ENCODE peak calls at places on chromosomes 5 and 9, in ten cellular contexts. One of them, this sample, is unnamed.

GRCh38 chr9:124522121-124523098 is 15.2 kb upstream of the NR5A1 start:
- DNase-seq in psoas muscle: no peak
- DNase-seq in fibroblast of lung: no peak
- DNase-seq in foreskin fibroblast: no peak
- DNase-seq in GM13976: no peak
- DNase-seq in choroid plexus epithelial cell: no peak
- DNase-seq in Panc1: no peak
- DNase-seq in brain microvascular endothelial cell: no peak
- DNase-seq in GM20000: no peak
- DNase-seq in WERI-Rb-1: peak
- DNase-seq in this sample: no peak

GRCh38 chr5:73094415-73094814 is 26.0 kb upstream of the TMEM171 start:
- DNase-seq in psoas muscle: no peak
- DNase-seq in fibroblast of lung: no peak
- DNase-seq in foreskin fibroblast: no peak
- DNase-seq in GM13976: no peak
- DNase-seq in choroid plexus epithelial cell: no peak
- DNase-seq in Panc1: no peak
- DNase-seq in brain microvascular endothelial cell: no peak
- DNase-seq in GM20000: no peak
- DNase-seq in WERI-Rb-1: no peak
- DNase-seq in this sample: peak

GRCh38 chr5:81878333-81878732 is 93.5 kb upstream of the ATG10 start:
- DNase-seq in psoas muscle: no peak
- DNase-seq in fibroblast of lung: peak
- DNase-seq in foreskin fibroblast: no peak
- DNase-seq in GM13976: no peak
- DNase-seq in choroid plexus epithelial cell: peak
- DNase-seq in Panc1: no peak
- DNase-seq in brain microvascular endothelial cell: no peak
- DNase-seq in GM20000: no peak
- DNase-seq in WERI-Rb-1: no peak
- DNase-seq in this sample: no peak

GRCh38 chr9:128882677-128883590 is 1.0 kb downstream of the LRRC8A start:
- DNase-seq in psoas muscle: no peak
- DNase-seq in fibroblast of lung: peak
- DNase-seq in foreskin fibroblast: peak
- DNase-seq in GM13976: no peak
- DNase-seq in choroid plexus epithelial cell: no peak
- DNase-seq in Panc1: no peak
- DNase-seq in brain microvascular endothelial cell: no peak
- DNase-seq in GM20000: peak
- DNase-seq in WERI-Rb-1: no peak
- DNase-seq in this sample: peak

GRCh38 chr5:61784337-61784736 is 452.3 kb downstream of the ZSWIM6 start:
- DNase-seq in psoas muscle: no peak
- DNase-seq in fibroblast of lung: peak
- DNase-seq in foreskin fibroblast: peak
- DNase-seq in GM13976: no peak
- DNase-seq in choroid plexus epithelial cell: no peak
- DNase-seq in Panc1: no peak
- DNase-seq in brain microvascular endothelial cell: no peak
- DNase-seq in GM20000: no peak
- DNase-seq in WERI-Rb-1: no peak
- DNase-seq in this sample: no peak

GRCh38 chr9:35858428-35858827 is 11.8 kb downstream of the OR13J1 start:
- DNase-seq in psoas muscle: no peak
- DNase-seq in fibroblast of lung: no peak
- DNase-seq in foreskin fibroblast: no peak
- DNase-seq in GM13976: no peak
- DNase-seq in choroid plexus epithelial cell: no peak
- DNase-seq in Panc1: no peak
- DNase-seq in brain microvascular endothelial cell: no peak
- DNase-seq in GM20000: no peak
- DNase-seq in WERI-Rb-1: no peak
- DNase-seq in this sample: no peak

GRCh38 chr5:68060382-68060781 is 155.2 kb upstream of the PIK3R1 start:
- DNase-seq in psoas muscle: no peak
- DNase-seq in fibroblast of lung: no peak
- DNase-seq in foreskin fibroblast: no peak
- DNase-seq in GM13976: no peak
- DNase-seq in choroid plexus epithelial cell: no peak
- DNase-seq in Panc1: no peak
- DNase-seq in brain microvascular endothelial cell: no peak
- DNase-seq in GM20000: no peak
- DNase-seq in WERI-Rb-1: no peak
- DNase-seq in this sample: no peak

GRCh38 chr9:36868591-36869282 is 165.3 kb downstream of the PAX5 start:
- DNase-seq in psoas muscle: no peak
- DNase-seq in fibroblast of lung: no peak
- DNase-seq in foreskin fibroblast: no peak
- DNase-seq in GM13976: no peak
- DNase-seq in choroid plexus epithelial cell: no peak
- DNase-seq in Panc1: no peak
- DNase-seq in brain microvascular endothelial cell: no peak
- DNase-seq in GM20000: no peak
- DNase-seq in WERI-Rb-1: no peak
- DNase-seq in this sample: no peak

GRCh38 chr5:175246242-175246891 is 197.6 kb downstream of the DRD1 start:
- DNase-seq in psoas muscle: peak
- DNase-seq in fibroblast of lung: peak
- DNase-seq in foreskin fibroblast: peak
- DNase-seq in GM13976: no peak
- DNase-seq in choroid plexus epithelial cell: peak
- DNase-seq in Panc1: peak
- DNase-seq in brain microvascular endothelial cell: peak
- DNase-seq in GM20000: no peak
- DNase-seq in WERI-Rb-1: no peak
- DNase-seq in this sample: peak

GRCh38 chr9:114894801-114895433 is 35.5 kb downstream of the TNFSF8 start:
- DNase-seq in psoas muscle: no peak
- DNase-seq in fibroblast of lung: peak
- DNase-seq in foreskin fibroblast: peak
- DNase-seq in GM13976: no peak
- DNase-seq in choroid plexus epithelial cell: peak
- DNase-seq in Panc1: no peak
- DNase-seq in brain microvascular endothelial cell: peak
- DNase-seq in GM20000: no peak
- DNase-seq in WERI-Rb-1: no peak
- DNase-seq in this sample: peak

GRCh38 chr5:159783731-159784247 is 132.5 kb upstream of the ADRA1B start:
- DNase-seq in psoas muscle: no peak
- DNase-seq in fibroblast of lung: no peak
- DNase-seq in foreskin fibroblast: no peak
- DNase-seq in GM13976: no peak
- DNase-seq in choroid plexus epithelial cell: peak
- DNase-seq in Panc1: no peak
- DNase-seq in brain microvascular endothelial cell: no peak
- DNase-seq in GM20000: no peak
- DNase-seq in WERI-Rb-1: no peak
- DNase-seq in this sample: no peak

GRCh38 chr9:34493972-34494535 is 28.7 kb downstream of the ENHO start:
- DNase-seq in psoas muscle: peak
- DNase-seq in fibroblast of lung: peak
- DNase-seq in foreskin fibroblast: peak
- DNase-seq in GM13976: no peak
- DNase-seq in choroid plexus epithelial cell: peak
- DNase-seq in Panc1: no peak
- DNase-seq in brain microvascular endothelial cell: peak
- DNase-seq in GM20000: no peak
- DNase-seq in WERI-Rb-1: no peak
- DNase-seq in this sample: peak

GRCh38 chr9:133918123-133918813 is 73.9 kb downstream of the VAV2 start:
- DNase-seq in psoas muscle: no peak
- DNase-seq in fibroblast of lung: peak
- DNase-seq in foreskin fibroblast: no peak
- DNase-seq in GM13976: no peak
- DNase-seq in choroid plexus epithelial cell: no peak
- DNase-seq in Panc1: no peak
- DNase-seq in brain microvascular endothelial cell: no peak
- DNase-seq in GM20000: no peak
- DNase-seq in WERI-Rb-1: no peak
- DNase-seq in this sample: no peak

GRCh38 chr9:13688223-13688989 is 408.9 kb upstream of the MPDZ start:
- DNase-seq in psoas muscle: no peak
- DNase-seq in fibroblast of lung: peak
- DNase-seq in foreskin fibroblast: peak
- DNase-seq in GM13976: no peak
- DNase-seq in choroid plexus epithelial cell: peak
- DNase-seq in Panc1: no peak
- DNase-seq in brain microvascular endothelial cell: no peak
- DNase-seq in GM20000: no peak
- DNase-seq in WERI-Rb-1: no peak
- DNase-seq in this sample: no peak

GRCh38 chr9:123058834-123059233 is 25.4 kb downstream of the GPR21 start:
- DNase-seq in psoas muscle: no peak
- DNase-seq in fibroblast of lung: peak
- DNase-seq in foreskin fibroblast: peak
- DNase-seq in GM13976: no peak
- DNase-seq in choroid plexus epithelial cell: peak
- DNase-seq in Panc1: no peak
- DNase-seq in brain microvascular endothelial cell: peak
- DNase-seq in GM20000: no peak
- DNase-seq in WERI-Rb-1: no peak
- DNase-seq in this sample: no peak

GRCh38 chr5:25544652-25545249 is 900.0 kb upstream of the CDH10 start:
- DNase-seq in psoas muscle: no peak
- DNase-seq in fibroblast of lung: peak
- DNase-seq in foreskin fibroblast: no peak
- DNase-seq in GM13976: no peak
- DNase-seq in choroid plexus epithelial cell: peak
- DNase-seq in Panc1: peak
- DNase-seq in brain microvascular endothelial cell: no peak
- DNase-seq in GM20000: peak
- DNase-seq in WERI-Rb-1: peak
- DNase-seq in this sample: peak
- TF ChIP-seq CTCF in psoas muscle: peak
- TF ChIP-seq CTCF in fibroblast of lung: no peak
- TF ChIP-seq CTCF in foreskin fibroblast: peak
- TF ChIP-seq CTCF in GM13976: peak
- TF ChIP-seq CTCF in choroid plexus epithelial cell: peak
- TF ChIP-seq CTCF in Panc1: peak
- TF ChIP-seq CTCF in brain microvascular endothelial cell: peak
- TF ChIP-seq CTCF in GM20000: no peak
- TF ChIP-seq CTCF in WERI-Rb-1: peak
- TF ChIP-seq CTCF in this sample: peak

DNA sequence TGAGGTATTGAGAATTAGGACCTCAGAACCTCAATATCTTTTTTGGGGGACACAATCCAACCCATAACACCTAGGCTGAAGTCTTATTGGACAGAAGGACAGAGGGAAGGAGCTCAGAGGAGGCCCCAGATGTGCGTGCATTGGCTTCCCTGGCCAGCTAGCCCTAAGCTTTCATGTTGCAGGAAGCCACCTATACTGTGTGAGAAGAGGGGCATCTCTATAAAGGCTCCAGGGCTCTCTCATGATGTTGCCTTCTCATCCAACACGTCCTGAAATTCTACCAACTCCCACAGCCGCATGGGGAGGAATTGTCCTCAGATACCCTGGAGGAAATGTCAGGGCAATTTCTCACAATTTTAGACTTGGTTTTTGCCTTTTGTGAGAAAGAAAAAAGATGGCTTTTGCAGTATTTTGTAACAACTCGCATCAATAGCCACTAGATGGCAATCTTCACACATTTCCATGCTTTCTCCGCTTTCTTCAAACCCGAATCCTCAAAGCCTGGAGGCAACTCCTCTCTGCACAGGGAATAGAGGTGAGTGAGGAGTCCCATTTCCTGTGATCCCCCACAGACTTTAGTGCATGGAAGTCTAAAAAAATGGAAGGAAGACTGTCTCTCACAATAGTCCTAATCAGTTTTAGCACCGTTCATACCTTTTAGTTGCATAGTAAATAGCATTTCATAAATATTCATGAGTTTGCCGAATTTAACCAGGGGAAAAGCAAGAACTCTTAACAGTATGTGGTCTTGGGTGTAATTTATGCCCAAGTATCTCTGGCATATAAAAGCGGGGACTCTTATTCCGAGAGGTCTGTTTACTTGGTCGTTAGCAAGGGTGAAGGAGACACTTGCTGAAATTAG is 7.4 kb upstream of the PPP3R2 start:
- DNase-seq in psoas muscle: no peak
- DNase-seq in fibroblast of lung: peak
- DNase-seq in foreskin fibroblast: peak
- DNase-seq in GM13976: peak
- DNase-seq in choroid plexus epithelial cell: peak
- DNase-seq in Panc1: no peak
- DNase-seq in brain microvascular endothelial cell: peak
- DNase-seq in GM20000: peak
- DNase-seq in WERI-Rb-1: peak
- DNase-seq in this sample: no peak
- TF ChIP-seq CTCF in psoas muscle: peak
- TF ChIP-seq CTCF in fibroblast of lung: peak
- TF ChIP-seq CTCF in foreskin fibroblast: peak
- TF ChIP-seq CTCF in GM13976: peak
- TF ChIP-seq CTCF in choroid plexus epithelial cell: peak
- TF ChIP-seq CTCF in Panc1: peak
- TF ChIP-seq CTCF in brain microvascular endothelial cell: peak
- TF ChIP-seq CTCF in GM20000: no peak
- TF ChIP-seq CTCF in WERI-Rb-1: peak
- TF ChIP-seq CTCF in this sample: peak

GRCh38 chr5:138594305-138595058 is 19.3 kb upstream of the HSPA9 start:
- DNase-seq in psoas muscle: no peak
- DNase-seq in fibroblast of lung: no peak
- DNase-seq in foreskin fibroblast: no peak
- DNase-seq in GM13976: no peak
- DNase-seq in choroid plexus epithelial cell: peak
- DNase-seq in Panc1: no peak
- DNase-seq in brain microvascular endothelial cell: no peak
- DNase-seq in GM20000: no peak
- DNase-seq in WERI-Rb-1: no peak
- DNase-seq in this sample: no peak
- TF ChIP-seq CTCF in psoas muscle: no peak
- TF ChIP-seq CTCF in fibroblast of lung: no peak
- TF ChIP-seq CTCF in foreskin fibroblast: peak
- TF ChIP-seq CTCF in GM13976: peak
- TF ChIP-seq CTCF in choroid plexus epithelial cell: peak
- TF ChIP-seq CTCF in Panc1: peak
- TF ChIP-seq CTCF in brain microvascular endothelial cell: peak
- TF ChIP-seq CTCF in GM20000: peak
- TF ChIP-seq CTCF in WERI-Rb-1: peak
- TF ChIP-seq CTCF in this sample: peak

GRCh38 chr5:154370730-154371334 is 75.0 kb upstream of the SAP30L start:
- DNase-seq in psoas muscle: no peak
- DNase-seq in fibroblast of lung: peak
- DNase-seq in foreskin fibroblast: peak
- DNase-seq in GM13976: no peak
- DNase-seq in choroid plexus epithelial cell: no peak
- DNase-seq in Panc1: no peak
- DNase-seq in brain microvascular endothelial cell: no peak
- DNase-seq in GM20000: no peak
- DNase-seq in WERI-Rb-1: no peak
- DNase-seq in this sample: no peak
- TF ChIP-seq CTCF in psoas muscle: no peak
- TF ChIP-seq CTCF in fibroblast of lung: no peak
- TF ChIP-seq CTCF in foreskin fibroblast: no peak
- TF ChIP-seq CTCF in GM13976: no peak
- TF ChIP-seq CTCF in choroid plexus epithelial cell: no peak
- TF ChIP-seq CTCF in Panc1: no peak
- TF ChIP-seq CTCF in brain microvascular endothelial cell: no peak
- TF ChIP-seq CTCF in GM20000: no peak
- TF ChIP-seq CTCF in WERI-Rb-1: no peak
- TF ChIP-seq CTCF in this sample: no peak

GRCh38 chr5:89596821-89597220 is 713.8 kb upstream of the MEF2C start:
- DNase-seq in psoas muscle: no peak
- DNase-seq in fibroblast of lung: no peak
- DNase-seq in foreskin fibroblast: no peak
- DNase-seq in GM13976: no peak
- DNase-seq in choroid plexus epithelial cell: no peak
- DNase-seq in Panc1: no peak
- DNase-seq in brain microvascular endothelial cell: no peak
- DNase-seq in GM20000: no peak
- DNase-seq in WERI-Rb-1: no peak
- DNase-seq in this sample: no peak
- TF ChIP-seq CTCF in psoas muscle: no peak
- TF ChIP-seq CTCF in fibroblast of lung: no peak
- TF ChIP-seq CTCF in foreskin fibroblast: no peak
- TF ChIP-seq CTCF in GM13976: no peak
- TF ChIP-seq CTCF in choroid plexus epithelial cell: no peak
- TF ChIP-seq CTCF in Panc1: no peak
- TF ChIP-seq CTCF in brain microvascular endothelial cell: no peak
- TF ChIP-seq CTCF in GM20000: no peak
- TF ChIP-seq CTCF in WERI-Rb-1: no peak
- TF ChIP-seq CTCF in this sample: no peak